ENCODE peak calls at places on chromosomes 11 and 22, in eight cellular contexts. E, H, T, K, L, W, Y and J are unnamed samples.

GRCh38 chr11:108817971-108818370 is 153.1 kb downstream of the DDX10 start:
- DNase-seq in H (no peak), W (no peak), Y (no peak), L (no peak), K (no peak), T (no peak), E (no peak), J (no peak)

GRCh38 chr11:126500981-126501380 is 145.5 kb downstream of the ST3GAL4 start:
- DNase-seq in T (no peak), K (no peak), E (no peak), L (no peak), Y (no peak), W (no peak), H (no peak), J (no peak)

GRCh38 chr11:33674035-33674814 is 26.4 kb downstream of the C11orf91 start:
- DNase-seq in K (peak), Y (no peak), H (no peak), W (no peak), T (peak), E (peak), L (peak), J (peak)

GRCh38 chr22:33111491-33111890 is 53.3 kb upstream of the SYN3 start:
- DNase-seq in L (no peak), T (no peak), H (no peak), K (no peak), Y (no peak), E (no peak), W (no peak), J (no peak)

GRCh38 chr11:64791781-64792291 is 11.2 kb downstream of the MAP4K2 start:
- DNase-seq in Y (no peak), W (no peak), K (no peak), T (no peak), H (no peak), E (no peak), L (no peak), J (no peak)

GRCh38 chr11:115817844-115818565 is 313.8 kb upstream of the CADM1 start:
- DNase-seq in K (no peak), H (no peak), W (no peak), Y (no peak), E (no peak), T (no peak), L (no peak), J (no peak)

GRCh38 chr22:46150615-46151423 is 493 bp downstream of the PPARA start:
- DNase-seq in E (no peak), L (no peak), W (no peak), T (no peak), H (peak), Y (peak), K (no peak), J (peak)

GRCh38 chr22:43811777-43812148 is 342 bp downstream of the EFCAB6 start:
- DNase-seq in L (peak), Y (no peak), K (peak), H (no peak), E (no peak), W (no peak), T (peak), J (no peak)

GRCh38 chr11:92550411-92550810 is 325.8 kb downstream of the FAT3 start:
- DNase-seq in L (no peak), W (no peak), T (no peak), K (no peak), Y (peak), E (no peak), H (no peak), J (peak)

GRCh38 chr22:23282516-23282915 is 102.2 kb downstream of the BCR start:
- DNase-seq in E (no peak), K (no peak), L (no peak), Y (no peak), H (no peak), W (no peak), T (no peak), J (no peak)

GRCh38 chr11:27861706-27862430 is 161.6 kb upstream of the BDNF start:
- DNase-seq in L (peak), E (peak), Y (no peak), W (no peak), T (peak), H (no peak), K (peak), J (no peak)

GRCh38 chr22:20437253-20438065 is at the start of gene SCARF2:
- DNase-seq in Y (peak), K (peak), T (peak), E (no peak), L (no peak), H (peak), W (no peak), J (peak)

GRCh38 chr11:12156301-12157140 is 46.1 kb downstream of the MICAL2 start:
- DNase-seq in Y (no peak), E (no peak), W (no peak), H (no peak), K (peak), T (no peak), L (no peak), J (peak)

GRCh38 chr11:126443120-126443519 is 87.6 kb downstream of the ST3GAL4 start:
- DNase-seq in Y (peak), E (no peak), H (no peak), W (no peak), L (no peak), K (no peak), T (no peak), J (no peak)

GRCh38 chr22:45329536-45329936 is 19.8 kb downstream of the FAM118A start:
- DNase-seq in T (no peak), K (no peak), L (no peak), E (no peak), H (no peak), Y (no peak), W (no peak), J (no peak)

GRCh38 chr22:39534591-39535301 is 2.2 kb upstream of the RPS19BP1 start:
- DNase-seq in Y (peak), K (peak), L (peak), H (peak), T (peak), E (no peak), W (peak), J (peak)

GRCh38 chr22:20867179-20868099 is 8.6 kb downstream of the SNAP29 start:
- DNase-seq in T (peak), L (peak), E (no peak), W (peak), H (no peak), K (peak), Y (no peak), J (no peak)

GRCh38 chr22:22424956-22425355 is 83.6 kb downstream of the ZNF280B start:
- DNase-seq in T (no peak), Y (no peak), L (no peak), K (no peak), W (no peak), E (no peak), H (no peak), J (no peak)

GRCh38 chr11:95371147-95371546 is 140.1 kb upstream of the SESN3 start:
- DNase-seq in T (no peak), H (no peak), K (no peak), Y (no peak), L (no peak), E (no peak), W (no peak), J (no peak)

GRCh38 chr11:24351179-24351578 is 145.7 kb upstream of the LUZP2 start:
- DNase-seq in E (no peak), T (no peak), W (no peak), H (no peak), K (no peak), Y (no peak), L (no peak), J (no peak)

GRCh38 chr11:96139692-96140091 is 203.3 kb downstream of the MAML2 start:
- DNase-seq in E (no peak), K (no peak), H (no peak), Y (no peak), T (no peak), L (no peak), W (no peak), J (no peak)

GRCh38 chr11:114272311-114272710 is 23.9 kb upstream of the NNMT start:
- DNase-seq in K (no peak), T (no peak), E (no peak), L (no peak), Y (no peak), H (no peak), W (no peak), J (no peak)

GRCh38 chr22:48585916-48586798 is 1241.5 kb downstream of the BRD1 start:
- DNase-seq in E (no peak), L (no peak), Y (peak), K (no peak), H (no peak), T (no peak), W (no peak), J (peak)

GRCh38 chr11:107018902-107019493 is 722 bp upstream of the GUCY1A2 start:
- DNase-seq in H (peak), Y (peak), K (peak), E (no peak), W (peak), T (peak), L (peak), J (peak)
- H3K4me3 ChIP-seq in H (peak), Y (peak), K (peak), E (peak), W (peak), T (peak), L (peak), J (peak)

GRCh38 chr11:121349790-121350189 is 57.2 kb downstream of the SC5D start:
- DNase-seq in H (no peak), T (no peak), W (no peak), E (no peak), K (no peak), Y (no peak), L (no peak), J (no peak)
- H3K4me3 ChIP-seq in H (no peak), T (no peak), W (no peak), E (no peak), K (no peak), Y (no peak), L (no peak), J (no peak)

GRCh38 chr11:99814738-99815137 is 794.0 kb downstream of the CNTN5 start:
- DNase-seq in T (no peak), Y (no peak), K (no peak), E (no peak), W (no peak), H (no peak), L (no peak), J (no peak)

GRCh38 chr11:99814021-99814420 is 793.3 kb downstream of the CNTN5 start:
- DNase-seq in Y (no peak), W (no peak), L (no peak), E (no peak), T (no peak), K (no peak), H (no peak), J (no peak)

GRCh38 chr11:99822846-99823565 is 802.3 kb downstream of the CNTN5 start:
- DNase-seq in E (no peak), W (no peak), K (no peak), Y (no peak), L (no peak), H (no peak), T (peak), J (no peak)

DNA sequence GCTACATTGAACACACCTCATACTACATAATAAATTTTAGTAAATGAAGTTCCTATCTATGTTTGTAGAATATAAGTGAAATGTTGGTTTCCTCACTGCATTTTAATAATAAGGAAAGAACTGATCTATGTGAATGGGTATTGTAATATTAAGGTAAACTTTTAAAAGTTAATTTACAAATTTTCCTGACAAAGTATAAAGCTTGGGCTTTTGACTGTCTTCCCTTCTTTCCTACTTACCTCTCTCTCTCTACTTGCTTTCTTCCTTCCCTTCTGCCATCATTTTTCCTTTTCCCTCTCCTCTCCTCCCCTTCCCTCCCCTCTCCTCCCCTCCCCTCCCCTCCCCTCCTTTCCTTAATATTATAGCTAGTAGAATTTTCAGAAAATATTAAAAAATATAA is 798.2 kb downstream of the CNTN5 start:
- DNase-seq in T (no peak), E (no peak), Y (no peak), H (no peak), K (no peak), W (no peak), L (no peak), J (no peak)
- H3K4me3 ChIP-seq in T (no peak), E (no peak), Y (no peak), H (no peak), K (no peak), W (no peak), L (no peak), J (no peak)

DNA sequence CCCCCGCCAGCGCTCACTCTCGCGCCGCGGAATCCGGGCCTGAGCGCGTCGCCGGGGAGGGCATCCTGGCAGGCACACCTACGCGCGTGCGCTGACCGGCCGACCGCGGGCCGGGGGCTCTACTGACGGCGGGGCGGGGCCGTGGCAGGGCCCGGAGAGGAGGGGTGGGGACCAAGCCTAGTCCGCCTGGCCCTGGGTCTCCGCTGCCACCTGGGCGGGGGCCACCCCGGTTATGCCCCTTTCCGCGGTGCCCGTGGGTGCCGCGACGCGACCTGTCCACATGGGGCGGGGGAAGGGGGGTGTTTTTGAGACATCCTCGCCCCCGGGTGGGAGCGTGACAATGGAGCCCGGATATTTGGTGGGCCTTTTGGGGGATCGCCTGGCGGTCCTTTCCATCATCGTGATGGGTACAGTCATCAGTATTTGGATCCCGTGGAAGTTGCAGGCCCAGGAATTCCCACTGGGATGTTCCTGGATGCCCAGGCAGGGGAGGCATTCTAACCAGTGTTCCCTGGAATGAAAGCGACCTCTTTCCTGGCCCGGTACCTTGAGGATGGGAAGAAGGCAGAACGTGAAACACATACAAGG is 2.2 kb downstream of the NCAM1 start:
- DNase-seq in T (no peak), Y (peak), K (no peak), E (no peak), H (peak), L (no peak), W (no peak), J (no peak)
- H3K4me3 ChIP-seq in T (no peak), Y (peak), K (peak), E (no peak), H (peak), L (no peak), W (peak), J (peak)

GRCh38 chr11:8080069-8080670 is 841 bp upstream of the TUB start:
- DNase-seq in L (no peak), K (no peak), H (no peak), Y (no peak), T (no peak), W (no peak), E (no peak), J (no peak)

GRCh38 chr11:8082391-8083087 is 1.5 kb downstream of the TUB start:
- DNase-seq in Y (peak), E (no peak), W (no peak), H (peak), T (no peak), L (peak), K (peak), J (peak)

GRCh38 chr11:8083088-8083395 is 2.0 kb downstream of the TUB start:
- DNase-seq in Y (no peak), H (peak), L (no peak), T (no peak), W (no peak), K (no peak), E (no peak), J (no peak)

GRCh38 chr11:8080674-8081590 is at the start of gene TUB:
- DNase-seq in H (peak), T (no peak), E (no peak), L (peak), W (no peak), K (no peak), Y (peak), J (peak)

DNA sequence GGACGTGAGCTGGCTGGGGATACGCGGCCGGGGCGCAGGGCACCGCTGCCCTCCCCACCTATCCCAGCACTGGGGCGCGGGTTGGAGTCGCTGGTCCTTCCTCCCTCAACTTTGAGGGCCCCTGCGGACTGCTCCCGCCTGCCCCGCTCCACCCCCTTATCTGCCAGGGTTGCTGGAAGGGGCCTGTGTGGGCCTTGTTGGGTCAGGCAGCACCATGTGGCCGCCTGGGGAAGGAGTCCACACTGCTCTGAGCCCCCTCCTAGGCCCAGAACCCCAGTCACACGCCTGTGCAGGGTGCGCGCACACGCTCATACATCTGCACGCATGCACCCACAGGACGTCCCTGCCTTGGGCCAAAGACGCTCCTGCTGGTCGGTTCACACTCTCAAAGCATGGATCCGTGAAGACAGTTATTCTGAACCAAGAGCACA is 595 bp downstream of the TUB start:
- DNase-seq in Y (peak), E (no peak), H (peak), K (no peak), W (no peak), L (no peak), T (peak), J (no peak)
- H3K4me3 ChIP-seq in Y (peak), E (peak), H (peak), K (peak), W (peak), L (peak), T (peak), J (peak)